ENCODE peak calls at places on chromosome 3, in ten cellular contexts. One of them, this sample, is unnamed.

GRCh38 chr3:56976666-56977560 is 83.6 kb upstream of the SPATA12 start:
- DNase-seq in stimulated activated CD4-positive, alpha-beta T cell treated with anti-CD3 and anti-CD28 coated beads, Interleukin-12 subunit alpha, Interleukin-12 subunit beta, amount 100 ng/mL, for 4 hours: no peak
- DNase-seq in psoas muscle: no peak
- DNase-seq in mucosa of descending colon: no peak
- DNase-seq in adrenal gland: peak; percentile 81
- DNase-seq in right cardiac atrium: peak; percentile 35
- DNase-seq in activated T-helper 1 cell treated with Interleukin-2 at 50 U/mL for 16 hours: no peak
- DNase-seq in kidney tubule cell: no peak
- DNase-seq in DMS153: peak; percentile 38
- DNase-seq in HEK293T: no peak
- DNase-seq in this sample: peak; percentile 87

GRCh38 chr3:4416961-4417360 is 50.1 kb downstream of the SUMF1 start:
- DNase-seq in stimulated activated CD4-positive, alpha-beta T cell treated with anti-CD3 and anti-CD28 coated beads, Interleukin-12 subunit alpha, Interleukin-12 subunit beta, amount 100 ng/mL, for 4 hours: no peak
- DNase-seq in psoas muscle: peak; percentile 58
- DNase-seq in mucosa of descending colon: no peak
- DNase-seq in adrenal gland: no peak
- DNase-seq in right cardiac atrium: peak; percentile 36
- DNase-seq in activated T-helper 1 cell treated with Interleukin-2 at 50 U/mL for 16 hours: no peak
- DNase-seq in kidney tubule cell: peak; percentile 89
- DNase-seq in DMS153: no peak
- DNase-seq in HEK293T: no peak
- DNase-seq in this sample: no peak

GRCh38 chr3:192706272-192706671 is 21.1 kb downstream of the FGF12 start:
- DNase-seq in stimulated activated CD4-positive, alpha-beta T cell treated with anti-CD3 and anti-CD28 coated beads, Interleukin-12 subunit alpha, Interleukin-12 subunit beta, amount 100 ng/mL, for 4 hours: no peak
- DNase-seq in psoas muscle: no peak
- DNase-seq in mucosa of descending colon: no peak
- DNase-seq in adrenal gland: no peak
- DNase-seq in right cardiac atrium: peak; percentile 37
- DNase-seq in activated T-helper 1 cell treated with Interleukin-2 at 50 U/mL for 16 hours: no peak
- DNase-seq in kidney tubule cell: no peak
- DNase-seq in DMS153: no peak
- DNase-seq in HEK293T: no peak
- DNase-seq in this sample: no peak

GRCh38 chr3:74139648-74140047 is 474.8 kb downstream of the CNTN3 start:
- DNase-seq in stimulated activated CD4-positive, alpha-beta T cell treated with anti-CD3 and anti-CD28 coated beads, Interleukin-12 subunit alpha, Interleukin-12 subunit beta, amount 100 ng/mL, for 4 hours: no peak
- DNase-seq in psoas muscle: no peak
- DNase-seq in mucosa of descending colon: no peak
- DNase-seq in adrenal gland: no peak
- DNase-seq in right cardiac atrium: no peak
- DNase-seq in activated T-helper 1 cell treated with Interleukin-2 at 50 U/mL for 16 hours: no peak
- DNase-seq in kidney tubule cell: no peak
- DNase-seq in DMS153: no peak
- DNase-seq in HEK293T: no peak
- DNase-seq in this sample: no peak

GRCh38 chr3:51712963-51713362 is 6.1 kb downstream of the GRM2 start:
- DNase-seq in stimulated activated CD4-positive, alpha-beta T cell treated with anti-CD3 and anti-CD28 coated beads, Interleukin-12 subunit alpha, Interleukin-12 subunit beta, amount 100 ng/mL, for 4 hours: no peak
- DNase-seq in psoas muscle: no peak
- DNase-seq in mucosa of descending colon: no peak
- DNase-seq in adrenal gland: no peak
- DNase-seq in right cardiac atrium: no peak
- DNase-seq in activated T-helper 1 cell treated with Interleukin-2 at 50 U/mL for 16 hours: no peak
- DNase-seq in kidney tubule cell: no peak
- DNase-seq in DMS153: no peak
- DNase-seq in HEK293T: no peak
- DNase-seq in this sample: no peak

GRCh38 chr3:16809482-16809881 is 75.3 kb upstream of the PLCL2 start:
- DNase-seq in stimulated activated CD4-positive, alpha-beta T cell treated with anti-CD3 and anti-CD28 coated beads, Interleukin-12 subunit alpha, Interleukin-12 subunit beta, amount 100 ng/mL, for 4 hours: no peak
- DNase-seq in psoas muscle: no peak
- DNase-seq in mucosa of descending colon: no peak
- DNase-seq in adrenal gland: no peak
- DNase-seq in right cardiac atrium: no peak
- DNase-seq in activated T-helper 1 cell treated with Interleukin-2 at 50 U/mL for 16 hours: no peak
- DNase-seq in kidney tubule cell: no peak
- DNase-seq in DMS153: no peak
- DNase-seq in HEK293T: no peak
- DNase-seq in this sample: no peak

GRCh38 chr3:186220886-186221285 is 112.0 kb upstream of the ETV5 start:
- DNase-seq in stimulated activated CD4-positive, alpha-beta T cell treated with anti-CD3 and anti-CD28 coated beads, Interleukin-12 subunit alpha, Interleukin-12 subunit beta, amount 100 ng/mL, for 4 hours: no peak
- DNase-seq in psoas muscle: peak; percentile 67
- DNase-seq in mucosa of descending colon: no peak
- DNase-seq in adrenal gland: peak; percentile 94
- DNase-seq in right cardiac atrium: no peak
- DNase-seq in activated T-helper 1 cell treated with Interleukin-2 at 50 U/mL for 16 hours: no peak
- DNase-seq in kidney tubule cell: no peak
- DNase-seq in DMS153: no peak
- DNase-seq in HEK293T: no peak
- DNase-seq in this sample: no peak

GRCh38 chr3:196544491-196544992 is 23.8 kb downstream of the WDR53 start:
- DNase-seq in stimulated activated CD4-positive, alpha-beta T cell treated with anti-CD3 and anti-CD28 coated beads, Interleukin-12 subunit alpha, Interleukin-12 subunit beta, amount 100 ng/mL, for 4 hours: no peak
- DNase-seq in psoas muscle: no peak
- DNase-seq in mucosa of descending colon: no peak
- DNase-seq in adrenal gland: no peak
- DNase-seq in right cardiac atrium: no peak
- DNase-seq in activated T-helper 1 cell treated with Interleukin-2 at 50 U/mL for 16 hours: no peak
- DNase-seq in kidney tubule cell: no peak
- DNase-seq in DMS153: no peak
- DNase-seq in HEK293T: no peak
- DNase-seq in this sample: no peak

GRCh38 chr3:177230641-177231040 is 33.4 kb upstream of the TBL1XR1 start:
- DNase-seq in stimulated activated CD4-positive, alpha-beta T cell treated with anti-CD3 and anti-CD28 coated beads, Interleukin-12 subunit alpha, Interleukin-12 subunit beta, amount 100 ng/mL, for 4 hours: no peak
- DNase-seq in psoas muscle: no peak
- DNase-seq in mucosa of descending colon: no peak
- DNase-seq in adrenal gland: no peak
- DNase-seq in right cardiac atrium: no peak
- DNase-seq in activated T-helper 1 cell treated with Interleukin-2 at 50 U/mL for 16 hours: no peak
- DNase-seq in kidney tubule cell: no peak
- DNase-seq in DMS153: no peak
- DNase-seq in HEK293T: no peak
- DNase-seq in this sample: no peak

This sample was measured in ovary.